ENCODE peak calls at places on chromosomes 12 and 14, in six cellular contexts. G, U, A, Y, J and Z are unnamed samples.

GRCh38 chr12:92561543-92561899 is 141.3 kb upstream of the PLEKHG7 start:
- DNase-seq in J (no peak), G (no peak), Y (peak), A (peak), U (no peak), Z (no peak)

GRCh38 chr14:98926151-98926550 is 345.8 kb downstream of the BCL11B start:
- DNase-seq in G (no peak), J (no peak), U (no peak), Y (no peak), A (no peak), Z (no peak)

GRCh38 chr12:64181504-64182291 is 40.4 kb downstream of the KICS2 start:
- DNase-seq in A (peak), U (no peak), Y (peak), G (no peak), J (no peak), Z (peak)

GRCh38 chr14:22159968-22160367 is 429.1 kb downstream of the DAD1 start:
- DNase-seq in U (no peak), J (no peak), G (no peak), Y (no peak), A (no peak), Z (no peak)

GRCh38 chr14:95664546-95664945 is 21.7 kb upstream of the TCL1B start:
- DNase-seq in Y (no peak), A (no peak), J (no peak), U (no peak), G (no peak), Z (no peak)

GRCh38 chr12:77013091-77013490 is 52.3 kb downstream of the E2F7 start:
- DNase-seq in J (no peak), A (peak), Y (no peak), G (no peak), U (no peak), Z (no peak)

GRCh38 chr12:52604859-52605258 is 3.6 kb upstream of the KRT72 start:
- DNase-seq in G (no peak), J (no peak), U (no peak), Y (no peak), A (no peak), Z (peak)

GRCh38 chr12:133180669-133181068 is 626 bp upstream of the ZNF268 start:
- DNase-seq in Y (no peak), J (no peak), A (no peak), U (no peak), G (no peak), Z (no peak)

GRCh38 chr14:76923422-76924362 is 97.5 kb downstream of the LRRC74A start:
- DNase-seq in J (no peak), U (no peak), A (no peak), Y (no peak), G (no peak), Z (no peak)

GRCh38 chr14:52607061-52607460 is 54.4 kb downstream of the GPR137C start:
- DNase-seq in G (no peak), J (no peak), A (no peak), U (no peak), Y (no peak), Z (no peak)

GRCh38 chr14:68976160-68977067 is 2.7 kb downstream of the ACTN1 start:
- DNase-seq in G (no peak), J (no peak), U (no peak), A (peak), Y (no peak), Z (no peak)

GRCh38 chr12:27705263-27705662 is 5.4 kb upstream of the MRPS35 start:
- DNase-seq in Y (no peak), A (no peak), J (no peak), U (no peak), G (no peak), Z (no peak)

GRCh38 chr14:49972840-49973239 is 80.0 kb downstream of the ARF6 start:
- DNase-seq in A (peak), U (no peak), G (no peak), J (no peak), Y (no peak), Z (peak)

GRCh38 chr12:102249073-102249854 is 51.6 kb upstream of the PMCH start:
- DNase-seq in A (no peak), U (no peak), J (no peak), Y (no peak), G (no peak), Z (peak)

GRCh38 chr12:76020281-76020680 is 11.3 kb downstream of the PHLDA1 start:
- DNase-seq in J (peak), Y (no peak), G (no peak), U (no peak), A (peak), Z (peak)

GRCh38 chr12:120098756-120099470 is 17.6 kb downstream of the RAB35 start:
- DNase-seq in Y (no peak), J (no peak), G (no peak), A (no peak), U (no peak), Z (no peak)

GRCh38 chr12:46177020-46177419 is 91.8 kb downstream of the SLC38A1 start:
- DNase-seq in G (no peak), J (peak), A (no peak), U (no peak), Y (no peak), Z (no peak)

GRCh38 chr14:85762523-85762922 is 232.6 kb downstream of the FLRT2 start:
- DNase-seq in A (no peak), G (no peak), U (no peak), J (no peak), Y (no peak), Z (no peak)

GRCh38 chr12:40216516-40217288 is 8.1 kb upstream of the LRRK2 start:
- DNase-seq in U (no peak), Y (no peak), J (no peak), A (peak), G (no peak), Z (no peak)

GRCh38 chr14:71354801-71355200 is 447.5 kb downstream of the PCNX1 start:
- DNase-seq in A (peak), G (no peak), J (no peak), U (no peak), Y (no peak), Z (no peak)

GRCh38 chr12:74747305-74747704 is 209.7 kb downstream of the ATXN7L3B start:
- DNase-seq in U (no peak), G (no peak), Y (no peak), J (no peak), A (peak), Z (no peak)

GRCh38 chr14:104223810-104224515 is 85.6 kb downstream of the KIF26A start:
- DNase-seq in U (no peak), J (no peak), A (no peak), G (peak), Y (no peak), Z (no peak)

GRCh38 chr14:102279688-102280348 is 25.1 kb downstream of the MOK start:
- DNase-seq in Y (no peak), A (peak), J (no peak), G (no peak), U (no peak), Z (peak)

GRCh38 chr14:85798852-85799251 is 268.9 kb downstream of the FLRT2 start:
- DNase-seq in Y (no peak), G (no peak), U (no peak), J (no peak), A (no peak), Z (no peak)

GRCh38 chr14:49853158-49853477 is 530 bp upstream of the NEMF start:
- DNase-seq in Y (no peak), U (no peak), G (no peak), A (no peak), J (no peak), Z (no peak)

GRCh38 chr12:57756406-57757341 is 1.8 kb downstream of the MARCHF9 start:
- DNase-seq in U (peak), J (no peak), G (peak), Y (no peak), A (no peak), Z (peak)

GRCh38 chr12:53197011-53197640 is 9.9 kb downstream of the ITGB7 start:
- DNase-seq in J (no peak), Y (no peak), U (no peak), A (no peak), G (no peak), Z (no peak)

GRCh38 chr14:74593241-74593985 is 18.6 kb downstream of the LTBP2 start:
- DNase-seq in J (no peak), A (peak), G (no peak), U (peak), Y (no peak), Z (no peak)

GRCh38 chr12:26746315-26746714 is 86.7 kb downstream of the ITPR2 start:
- DNase-seq in A (peak), Y (no peak), G (no peak), U (no peak), J (no peak), Z (no peak)

GRCh38 chr14:55665067-55665700 is 85.2 kb downstream of the KTN1 start:
- DNase-seq in A (no peak), Y (no peak), G (no peak), J (no peak), U (no peak), Z (no peak)